ENCODE peak calls at places on chromosomes 2 and 18, in four cellular contexts. Q is HepG2, D is K562, B is neuronal stem cell. Z is an unnamed sample.
A peak's percentile ranks its signal among the peaks of the same experiment; 100 is the strongest.

GRCh38 chr18:424071-424868 is 76.2 kb downstream of the COLEC12 start:
- DNase-seq in Q (no peak), D (no peak), B (no peak), Z (no peak)

GRCh38 chr18:31386683-31387082 is 10.1 kb downstream of the DSG4 start:
- DNase-seq in Q (no peak), D (no peak), B (peak; percentile 4), Z (no peak)

GRCh38 chr2:140589696-140590095 is 1541.1 kb downstream of the LRP1B start:
- DNase-seq in Q (no peak), D (no peak), B (no peak), Z (no peak)

GRCh38 chr2:167844714-167845530 is 402.5 kb downstream of the STK39 start:
- DNase-seq in Q (peak; percentile 36), D (peak; percentile 81), B (no peak), Z (no peak)

GRCh38 chr2:186575302-186575701 is 14.6 kb upstream of the ITGAV start:
- DNase-seq in Q (peak; percentile 94), D (peak; percentile 87), B (no peak), Z (peak; percentile 97)

GRCh38 chr18:48949051-48949605 is 1.6 kb downstream of the SMAD7 start:
- DNase-seq in Q (no peak), D (no peak), B (no peak), Z (peak; percentile 44)

GRCh38 chr2:42123426-42123825 is 45.7 kb upstream of the EML4 start:
- DNase-seq in Q (no peak), D (no peak), B (no peak), Z (no peak)

GRCh38 chr2:61714210-61714609 is 139.7 kb downstream of the FAM161A start:
- DNase-seq in Q (no peak), D (no peak), B (no peak), Z (no peak)

GRCh38 chr2:88074854-88075292 is 7.2 kb downstream of the SMYD1 start:
- DNase-seq in Q (no peak), D (no peak), B (no peak), Z (peak; percentile 82)

GRCh38 chr2:219298759-219299371 is 10.3 kb downstream of the PTPRN start:
- DNase-seq in Q (peak; percentile 68), D (peak; percentile 81), B (peak; percentile 70), Z (peak; percentile 59)

GRCh38 chr2:24544456-24545115 is 53.5 kb downstream of the NCOA1 start:
- DNase-seq in Q (no peak), D (no peak), B (no peak), Z (no peak)

GRCh38 chr2:44496130-44496529 is 134.4 kb downstream of the CAMKMT start:
- DNase-seq in Q (peak; percentile 10), D (no peak), B (no peak), Z (no peak)

GRCh38 chr18:25056456-25056855 is 295.5 kb downstream of the ZNF521 start:
- DNase-seq in Q (no peak), D (no peak), B (no peak), Z (no peak)

GRCh38 chr2:122100371-122101150 is 345.1 kb downstream of the TSN start:
- DNase-seq in Q (no peak), D (no peak), B (no peak), Z (peak; percentile 41)

GRCh38 chr2:12240216-12240615 is 476.5 kb upstream of the TRIB2 start:
- DNase-seq in Q (no peak), D (no peak), B (no peak), Z (no peak)

GRCh38 chr2:6177796-6178195 is 485.6 kb downstream of the SOX11 start:
- DNase-seq in Q (no peak), D (no peak), B (no peak), Z (no peak)

GRCh38 chr2:71602581-71602980 is 149.2 kb downstream of the DYSF start:
- DNase-seq in Q (no peak), D (no peak), B (no peak), Z (no peak)

GRCh38 chr18:50458796-50459195 is 84.0 kb downstream of the SKA1 start:
- DNase-seq in Q (peak; percentile 7), D (no peak), B (no peak), Z (no peak)

GRCh38 chr2:239155806-239156480 is 244.9 kb downstream of the HDAC4 start:
- DNase-seq in Q (no peak), D (no peak), B (no peak), Z (no peak)

GRCh38 chr2:231300020-231300721 is 95.3 kb upstream of the B3GNT7 start:
- DNase-seq in Q (peak; percentile 63), D (no peak), B (no peak), Z (no peak)

GRCh38 chr2:160096414-160096813 is 34.0 kb upstream of the PLA2R1 start:
- DNase-seq in Q (no peak), D (no peak), B (no peak), Z (peak; percentile 70)

GRCh38 chr2:54310314-54310713 is 54.3 kb upstream of the TSPYL6 start:
- DNase-seq in Q (peak; percentile 87), D (no peak), B (no peak), Z (no peak)

GRCh38 chr2:200788129-200788718 is 23.5 kb upstream of the BZW1 start:
- DNase-seq in Q (no peak), D (no peak), B (no peak), Z (peak; percentile 28)

GRCh38 chr2:121201796-121202195 is 83.2 kb downstream of the TFCP2L1 start:
- DNase-seq in Q (no peak), D (no peak), B (no peak), Z (no peak)

GRCh38 chr2:177772529-177772928 is 300.0 kb downstream of the PDE11A start:
- DNase-seq in Q (peak; percentile 49), D (peak; percentile 45), B (no peak), Z (peak; percentile 26)

GRCh38 chr2:97863829-97864228 is 131.9 kb downstream of the TMEM131 start:
- DNase-seq in Q (no peak), D (no peak), B (no peak), Z (no peak)

GRCh38 chr18:37230762-37231161 is 334.8 kb downstream of the CELF4 start:
- DNase-seq in Q (no peak), D (no peak), B (no peak), Z (no peak)

GRCh38 chr2:195477248-195477995 is 179.6 kb upstream of the SLC39A10 start:
- DNase-seq in Q (no peak), D (no peak), B (no peak), Z (peak; percentile 77)

GRCh38 chr2:166156985-166157490 is 29.2 kb upstream of the SCN1A start:
- DNase-seq in Q (peak; percentile 74), D (no peak), B (no peak), Z (no peak)

GRCh38 chr2:197306691-197307030 is 3.9 kb downstream of the ANKRD44 start:
- DNase-seq in Q (no peak), D (no peak), B (no peak), Z (peak; percentile 54)

GRCh38 chr2:226380679-226381078 is 418.9 kb downstream of the IRS1 start:
- DNase-seq in Q (no peak), D (no peak), B (no peak), Z (no peak)

GRCh38 chr2:98446850-98447249 is 2.2 kb downstream of the INPP4A start:
- DNase-seq in Q (no peak), D (no peak), B (no peak), Z (no peak)

GRCh38 chr2:20190862-20191713 is 33.8 kb downstream of the SDC1 start:
- DNase-seq in Q (peak; percentile 61), D (no peak), B (peak; percentile 54), Z (no peak)

GRCh38 chr18:70261141-70261788 is 27.6 kb upstream of the SOCS6 start:
- DNase-seq in Q (no peak), D (no peak), B (no peak), Z (no peak)

GRCh38 chr2:36270758-36271157 is 84.8 kb upstream of the CRIM1 start:
- DNase-seq in Q (no peak), D (no peak), B (peak; percentile 54), Z (no peak)

GRCh38 chr2:153320892-153321291 is 157.7 kb downstream of the RPRM start:
- DNase-seq in Q (no peak), D (no peak), B (no peak), Z (no peak)

DNA sequence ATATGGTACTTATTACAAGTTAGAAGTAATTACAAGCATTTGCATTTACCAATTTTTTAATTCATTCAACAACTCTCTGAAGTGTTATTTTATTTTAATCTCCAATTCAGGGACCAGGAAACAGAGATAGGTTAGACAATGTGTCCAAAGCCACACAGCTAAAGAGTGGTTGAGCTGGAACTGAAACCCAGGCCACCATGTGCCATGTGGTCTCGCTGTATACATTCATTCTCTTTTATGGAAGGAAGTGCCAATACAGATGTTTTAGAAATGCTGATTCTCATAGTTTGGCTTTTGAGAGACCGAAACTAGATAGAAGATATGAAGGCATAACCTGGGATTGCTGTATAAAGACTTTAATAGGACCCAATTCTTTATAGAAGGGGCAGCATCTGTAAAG is 684.6 kb upstream of the ID2 start:
- DNase-seq in Q (no peak), D (no peak), B (no peak), Z (no peak)
- H3K4me2 ChIP-seq in Q (no peak overlapping the region), D (no peak overlapping the region), B (no peak overlapping the region), Z (no peak overlapping the region)

DNA sequence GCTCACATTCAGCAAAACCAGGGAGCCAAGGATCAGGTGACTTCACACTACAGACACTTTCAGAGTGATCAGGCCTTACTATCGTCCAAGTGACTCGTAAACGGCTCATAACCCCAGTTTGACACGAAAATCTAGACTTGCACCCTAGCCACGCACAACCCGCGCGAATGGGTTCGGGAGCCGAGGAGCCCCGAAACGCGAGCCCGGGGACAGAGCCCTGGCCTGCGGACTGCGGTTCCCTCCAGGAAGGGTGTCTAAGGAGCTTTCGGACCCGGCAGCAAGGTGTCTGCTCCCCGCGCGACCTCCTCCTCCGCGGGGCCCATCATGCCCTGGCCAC is 759 bp downstream of the ATL2 start:
- DNase-seq in Q (peak; percentile 73), D (peak; percentile 75), B (peak; percentile 26), Z (peak; percentile 87)
- H2AFZ ChIP-seq in Q (no peak overlapping the region), D (peak overlapping the region; percentile 72), B (peak overlapping the region; percentile 96), Z (peak overlapping the region; percentile 88)

DNA sequence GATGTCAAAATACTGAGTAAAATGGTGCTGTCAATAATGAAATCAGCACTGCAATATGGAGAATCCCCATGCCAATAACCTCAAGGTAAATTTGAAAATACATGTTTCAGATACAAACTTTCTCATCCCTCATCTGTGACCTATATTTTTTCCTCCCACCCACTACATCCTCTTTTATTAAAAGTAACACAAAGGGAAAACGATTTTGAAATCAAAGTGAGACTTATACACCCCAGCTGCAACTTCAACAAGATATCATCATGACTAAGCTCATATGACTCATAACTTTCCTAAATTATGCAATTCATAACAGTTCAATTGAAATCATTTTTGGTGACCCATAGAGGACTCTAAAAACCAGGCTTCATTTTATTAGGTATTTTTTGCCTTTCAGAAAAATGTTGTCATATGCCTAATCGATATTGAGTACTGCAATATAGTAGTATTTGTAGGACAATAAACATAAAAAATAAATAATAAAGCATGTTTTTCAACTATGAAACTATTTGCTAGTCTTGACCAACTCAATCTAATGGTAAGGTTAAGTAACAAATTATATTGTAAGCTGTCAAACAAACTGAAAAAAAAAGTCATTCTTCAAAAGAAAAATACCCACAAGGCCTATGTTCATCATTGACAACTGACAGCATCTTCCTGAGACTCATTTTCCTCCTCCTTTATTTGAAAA is 3.0 kb downstream of the ADAM17 start:
- DNase-seq in Q (no peak), D (peak; percentile 41), B (no peak), Z (peak; percentile 94)
- H3K4me1 ChIP-seq in Q (peaks cover 36% of the 10 kb centered on the region), D (peaks cover 21% of the 10 kb centered on the region), B (peaks cover 1% of the 10 kb centered on the region), Z (peaks cover 27% of the 10 kb centered on the region)

GRCh38 chr2:112885503-112885897 is 25.5 kb upstream of the IL37 start:
- DNase-seq in Q (no peak), D (no peak), B (no peak), Z (peak; percentile 71)
- H3K4me2 ChIP-seq in Q (peak overlapping the region; percentile 1), D (no peak overlapping the region), B (no peak overlapping the region), Z (no peak overlapping the region)

DNA sequence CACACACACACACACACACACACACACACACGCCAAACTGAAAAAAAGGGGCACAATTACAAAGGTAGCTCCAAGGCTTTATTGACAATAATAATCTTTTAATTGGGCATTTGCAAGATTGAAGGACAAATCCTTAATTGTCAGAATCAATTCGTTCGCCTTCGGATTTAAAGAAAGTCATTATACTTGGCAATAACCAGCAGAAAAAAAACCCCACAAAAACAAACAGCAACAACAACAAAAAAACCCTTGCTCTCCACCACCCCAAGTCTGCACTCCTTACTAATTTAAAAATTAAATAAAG is 1.8 kb upstream of the HOXD8 start:
- DNase-seq in Q (no peak), D (no peak), B (no peak), Z (no peak)
- H2AFZ ChIP-seq in Q (no peak overlapping the region), D (no peak overlapping the region), B (no peak overlapping the region), Z (no peak overlapping the region)

Z was measured in mammary epithelial cell.